ENCODE peak calls at places on chromosomes 11 and 22, in eight cellular contexts. G is HepG2, K is fibroblast of the aortic adventitia, I is transverse colon, B is dorsolateral prefrontal cortex, Y is left lung, Q is astrocyte of the spinal cord, A is Caco-2. P is an unnamed sample.

GRCh38 chr11:77124488-77124887 is 3.6 kb upstream of the MYO7A start:
- DNase-seq in Q (no peak), G (no peak), K (no peak), I (no peak), B (no peak), Y (no peak), A (no peak), P (no peak)

GRCh38 chr11:75369846-75370245 is 18.4 kb upstream of the ARRB1 start:
- DNase-seq in A (no peak), Q (no peak), K (no peak), B (no peak), I (no peak), G (no peak), Y (peak; percentile 60), P (no peak)

GRCh38 chr11:11894486-11894885 is 52.7 kb downstream of the USP47 start:
- DNase-seq in B (no peak), A (no peak), Y (no peak), G (no peak), Q (peak; percentile 58), I (no peak), K (no peak), P (no peak)

GRCh38 chr11:6402061-6402470 is 11.8 kb downstream of the SMPD1 start:
- DNase-seq in I (no peak), A (no peak), K (no peak), Y (no peak), Q (no peak), B (no peak), G (peak; percentile 59), P (no peak)

GRCh38 chr11:12664410-12664809 is 9.8 kb upstream of the TEAD1 start:
- DNase-seq in K (no peak), I (no peak), Q (peak; percentile 58), Y (no peak), A (no peak), G (no peak), B (no peak), P (no peak)

GRCh38 chr22:18130699-18131429 is 19.1 kb upstream of the USP18 start:
- DNase-seq in Q (no peak), K (no peak), I (no peak), A (no peak), Y (no peak), G (no peak), B (no peak), P (no peak)

GRCh38 chr11:132943737-132944556 is 588.4 kb downstream of the OPCML start:
- DNase-seq in B (no peak), Y (no peak), K (no peak), I (no peak), G (no peak), Q (no peak), A (no peak), P (no peak)

GRCh38 chr11:123375832-123376231 is 54.2 kb upstream of the GRAMD1B start:
- DNase-seq in K (no peak), G (no peak), Q (no peak), A (no peak), I (no peak), Y (no peak), B (no peak), P (no peak)

GRCh38 chr11:116984186-116984585 is 114.0 kb downstream of the SIK3 start:
- DNase-seq in Y (no peak), B (no peak), Q (no peak), G (peak; percentile 68), K (no peak), A (no peak), I (no peak), P (peak; percentile 50)

GRCh38 chr11:48012051-48012391 is 31.7 kb downstream of the PTPRJ start:
- DNase-seq in B (no peak), K (no peak), Y (no peak), I (no peak), A (no peak), G (no peak), Q (no peak), P (no peak)

GRCh38 chr11:59556883-59557205 is 45.5 kb downstream of the OR4D9 start:
- DNase-seq in K (no peak), G (peak; percentile 48), Q (no peak), I (no peak), A (peak; percentile 41), Y (no peak), B (no peak), P (peak; percentile 61)

GRCh38 chr22:50361222-50361621 is 18.1 kb downstream of the PPP6R2 start:
- DNase-seq in I (no peak), Q (no peak), A (no peak), K (no peak), G (no peak), Y (no peak), B (no peak), P (no peak)

GRCh38 chr11:29208117-29208516 is 808.7 kb downstream of the KCNA4 start:
- DNase-seq in G (no peak), Y (no peak), Q (peak; percentile 17), I (no peak), K (peak; percentile 27), B (no peak), A (no peak), P (no peak)

GRCh38 chr11:27599217-27599616 is 92.6 kb upstream of the LIN7C start:
- DNase-seq in Y (no peak), I (no peak), B (no peak), Q (no peak), G (no peak), K (no peak), A (no peak), P (no peak)

GRCh38 chr11:77075425-77075905 is 8.7 kb downstream of the CAPN5 start:
- DNase-seq in K (no peak), Q (no peak), A (peak; percentile 58), Y (no peak), G (no peak), I (peak; percentile 78), B (no peak), P (no peak)

GRCh38 chr22:19705181-19705934 is 8.9 kb upstream of the SEPTIN5 start:
- DNase-seq in Q (no peak), Y (no peak), G (no peak), K (no peak), B (no peak), I (no peak), A (no peak), P (no peak)
- TF ChIP-seq CTCF in Q (no peak), Y (no peak), G (peak; percentile 13), K (no peak), B (no peak), I (no peak), A (no peak), P (peak; percentile 4)

DNA sequence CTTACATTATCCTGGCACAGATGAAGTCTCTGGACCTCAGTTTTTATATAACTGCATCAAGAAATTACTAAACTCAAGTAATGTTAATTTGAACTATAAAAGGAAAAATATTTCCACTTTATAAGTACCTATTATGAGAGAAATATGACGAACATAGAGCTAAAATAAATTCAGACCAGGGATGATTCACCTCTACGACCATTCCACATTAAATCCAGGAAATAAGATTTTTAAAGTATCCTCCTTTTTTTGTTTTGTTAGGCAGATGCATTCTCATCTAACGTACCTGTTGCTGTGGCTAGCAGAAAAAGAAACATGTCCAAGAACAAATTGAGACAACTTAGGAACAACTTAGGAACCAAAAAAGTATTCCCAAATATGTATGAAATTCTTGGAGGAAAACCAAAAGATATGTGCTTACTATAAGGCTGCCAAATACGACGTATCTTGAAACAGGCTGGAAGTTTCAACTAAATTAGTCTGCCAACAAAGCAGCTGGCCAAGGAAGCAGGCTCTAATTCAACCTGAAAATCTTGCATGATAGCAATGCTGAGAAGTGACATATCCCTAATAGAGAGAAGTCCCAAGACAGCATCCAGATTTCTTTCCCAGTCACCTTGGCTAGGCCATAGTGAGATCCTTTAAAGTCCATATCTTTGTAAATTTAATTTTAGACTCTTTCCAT is 15.7 kb downstream of the SPTY2D1 start:
- DNase-seq in G (no peak), Q (peak; percentile 47), K (peak; percentile 90), B (no peak), Y (no peak), I (no peak), A (no peak), P (no peak)
- H3K4me3 ChIP-seq in G (no peak overlapping the region), Q (no peak overlapping the region), K (peak overlapping the region; percentile 31), B (no peak overlapping the region), Y (no peak overlapping the region), I (no peak overlapping the region), A (no peak overlapping the region), P (no peak overlapping the region)

DNA sequence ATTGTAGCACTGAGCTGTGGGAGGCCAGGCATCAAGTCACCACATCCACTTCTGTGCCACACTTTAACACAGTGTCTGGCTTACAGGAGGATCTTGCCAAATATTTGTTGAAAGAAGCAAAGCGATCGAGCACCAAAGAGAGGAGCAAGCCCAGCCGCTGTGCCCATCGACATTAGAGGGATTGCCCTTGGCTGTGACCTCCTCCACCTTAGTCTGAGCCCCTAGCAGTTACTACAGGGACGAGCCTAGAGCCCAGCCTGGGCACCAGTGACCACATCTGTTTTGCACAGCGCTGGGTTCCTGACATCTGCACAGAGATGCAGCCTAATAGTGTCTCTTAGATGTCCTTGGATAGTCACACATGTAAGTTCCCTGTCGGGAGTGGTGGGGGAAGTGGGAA is 17.7 kb downstream of the GRIK4 start:
- DNase-seq in K (no peak), Q (no peak), G (no peak), A (no peak), Y (no peak), I (no peak), B (no peak), P (no peak)
- TF ChIP-seq CTCF in K (no peak), Q (no peak), G (no peak), A (no peak), Y (no peak), I (no peak), B (no peak), P (no peak)

GRCh38 chr11:118918128-118918685 is 7.5 kb downstream of the BCL9L start:
- DNase-seq in K (peak; percentile 96), A (peak; percentile 94), I (peak; percentile 92), G (peak; percentile 69), Y (peak; percentile 80), Q (peak; percentile 94), B (no peak), P (peak; percentile 93)
- H3K4me3 ChIP-seq in K (peak overlapping the region; percentile 97), A (peak overlapping the region; percentile 28), I (peak overlapping the region; percentile 1), G (peak overlapping the region; percentile 39), Y (no peak overlapping the region), Q (peak overlapping the region; percentile 12), B (peak overlapping the region; percentile 0), P (peak overlapping the region; percentile 99)

GRCh38 chr11:79087957-79088318 is 352.9 kb downstream of the TENM4 start:
- DNase-seq in A (peak; percentile 20), B (no peak), K (peak; percentile 23), I (no peak), Q (no peak), G (no peak), Y (no peak), P (no peak)
- TF ChIP-seq CTCF in A (no peak), B (no peak), K (peak; percentile 17), I (no peak), Q (peak; percentile 5), G (peak; percentile 21), Y (no peak), P (no peak)

GRCh38 chr22:19661156-19661555 is 53.1 kb upstream of the SEPTIN5 start:
- DNase-seq in G (no peak), I (no peak), A (no peak), K (no peak), Y (no peak), B (no peak), Q (no peak), P (no peak)
- H3K4me3 ChIP-seq in G (no peak overlapping the region), I (no peak overlapping the region), A (no peak overlapping the region), K (no peak overlapping the region), Y (no peak overlapping the region), B (no peak overlapping the region), Q (no peak overlapping the region), P (no peak overlapping the region)

GRCh38 chr22:30204742-30205111 is 41.8 kb downstream of the LIF start:
- DNase-seq in B (peak; percentile 55), I (peak; percentile 36), Y (no peak), A (no peak), G (no peak), K (peak; percentile 92), Q (peak; percentile 79), P (peak; percentile 95)
- TF ChIP-seq CTCF in B (no peak), I (no peak), Y (no peak), A (no peak), G (no peak), K (no peak), Q (no peak), P (no peak)